ENCODE peak calls at places on chromosome 20, in four cellular contexts. One of them, this sample, is unnamed.

GRCh38 chr20:63533871-63534393 is 3.2 kb downstream of the PTK6 start:
- DNase-seq in uterus: no peak
- DNase-seq in gastrocnemius medialis: no peak
- DNase-seq in K562: no peak
- DNase-seq in this sample: no peak

GRCh38 chr20:50607850-50608749 is 83.2 kb downstream of the RIPOR3 start:
- DNase-seq in uterus: no peak
- DNase-seq in gastrocnemius medialis: no peak
- DNase-seq in K562: no peak
- DNase-seq in this sample: no peak

GRCh38 chr20:31864521-31865400 is 5.6 kb downstream of the DUSP15 start:
- DNase-seq in K562: no peak
- DNase-seq in uterus: no peak
- DNase-seq in gastrocnemius medialis: no peak
- DNase-seq in this sample: no peak

GRCh38 chr20:57092112-57092899 is 174.1 kb downstream of the BMP7 start:
- DNase-seq in uterus: peak; percentile 19
- DNase-seq in gastrocnemius medialis: no peak
- DNase-seq in K562: peak; percentile 73
- DNase-seq in this sample: peak; percentile 63

GRCh38 chr20:37526238-37526838 is 1.3 kb downstream of the BLCAP start:
- DNase-seq in uterus: no peak
- DNase-seq in gastrocnemius medialis: no peak
- DNase-seq in K562: peak; percentile 68
- DNase-seq in this sample: peak; percentile 37

GRCh38 chr20:5122861-5123260 is 3.1 kb upstream of the PCNA start:
- DNase-seq in gastrocnemius medialis: no peak
- DNase-seq in K562: peak; percentile 33
- DNase-seq in uterus: no peak
- DNase-seq in this sample: no peak

GRCh38 chr20:33963756-33964155 is 30.0 kb upstream of the RALY start:
- DNase-seq in gastrocnemius medialis: no peak
- DNase-seq in K562: no peak
- DNase-seq in uterus: no peak
- DNase-seq in this sample: no peak

GRCh38 chr20:34705383-34706021 is 1.4 kb downstream of the TP53INP2 start:
- DNase-seq in uterus: no peak
- DNase-seq in K562: peak; percentile 65
- DNase-seq in gastrocnemius medialis: no peak
- DNase-seq in this sample: peak; percentile 62

GRCh38 chr20:46575394-46575793 is 24.9 kb upstream of the OCSTAMP start:
- DNase-seq in gastrocnemius medialis: no peak
- DNase-seq in uterus: no peak
- DNase-seq in K562: no peak
- DNase-seq in this sample: no peak

GRCh38 chr20:48826883-48827771 is 672 bp downstream of the PREX1 start:
- DNase-seq in K562: no peak
- DNase-seq in gastrocnemius medialis: no peak
- DNase-seq in uterus: no peak
- DNase-seq in this sample: peak; percentile 39

GRCh38 chr20:11091496-11091895 is 417.7 kb upstream of the JAG1 start:
- DNase-seq in gastrocnemius medialis: no peak
- DNase-seq in K562: no peak
- DNase-seq in uterus: no peak
- DNase-seq in this sample: no peak

GRCh38 chr20:51712501-51713212 is 55.5 kb downstream of the ATP9A start:
- DNase-seq in uterus: no peak
- DNase-seq in K562: no peak
- DNase-seq in gastrocnemius medialis: no peak
- DNase-seq in this sample: no peak

GRCh38 chr20:4820833-4821518 is 99.3 kb downstream of the PRND start:
- DNase-seq in K562: no peak
- DNase-seq in uterus: peak; percentile 74
- DNase-seq in gastrocnemius medialis: no peak
- DNase-seq in this sample: peak; percentile 18

GRCh38 chr20:57711826-57712225 is 2.0 kb upstream of the PMEPA1 start:
- DNase-seq in uterus: no peak
- DNase-seq in K562: no peak
- DNase-seq in gastrocnemius medialis: no peak
- DNase-seq in this sample: no peak

GRCh38 chr20:25058051-25058796 is at the start of gene ACSS1:
- DNase-seq in uterus: peak; percentile 78
- DNase-seq in K562: no peak
- DNase-seq in gastrocnemius medialis: no peak
- DNase-seq in this sample: peak; percentile 83

GRCh38 chr20:50223321-50223995 is 32.8 kb downstream of the CEBPB start:
- DNase-seq in K562: no peak
- DNase-seq in uterus: no peak
- DNase-seq in gastrocnemius medialis: no peak
- DNase-seq in this sample: no peak

GRCh38 chr20:63553251-63553932 is 567 bp upstream of the FNDC11 start:
- DNase-seq in gastrocnemius medialis: peak; percentile 58
- DNase-seq in K562: peak; percentile 93
- DNase-seq in uterus: peak; percentile 75
- DNase-seq in this sample: peak; percentile 62

GRCh38 chr20:64273109-64273508 is 17.6 kb downstream of the PCMTD2 start:
- DNase-seq in K562: no peak
- DNase-seq in gastrocnemius medialis: no peak
- DNase-seq in uterus: no peak
- DNase-seq in this sample: no peak

GRCh38 chr20:19992996-19993908 is 23.9 kb upstream of the NAA20 start:
- DNase-seq in uterus: no peak
- DNase-seq in gastrocnemius medialis: no peak
- DNase-seq in K562: peak; percentile 14
- DNase-seq in this sample: no peak

GRCh38 chr20:41136695-41137411 is 490 bp upstream of the PLCG1 start:
- DNase-seq in gastrocnemius medialis: peak; percentile 82
- DNase-seq in K562: peak; percentile 98
- DNase-seq in uterus: peak; percentile 90
- DNase-seq in this sample: peak; percentile 93
- TF ChIP-seq POLR2A in gastrocnemius medialis: peak; percentile 83
- TF ChIP-seq POLR2A in K562: peak; percentile 78
- TF ChIP-seq POLR2A in uterus: peak; percentile 82
- TF ChIP-seq POLR2A in this sample: peak; percentile 89

GRCh38 chr20:61531553-61532345 is 279.7 kb downstream of the CDH4 start:
- DNase-seq in gastrocnemius medialis: no peak
- DNase-seq in K562: no peak
- DNase-seq in uterus: no peak
- DNase-seq in this sample: no peak

GRCh38 chr20:61533231-61533631 is 281.2 kb downstream of the CDH4 start:
- DNase-seq in K562: no peak
- DNase-seq in gastrocnemius medialis: no peak
- DNase-seq in uterus: no peak
- DNase-seq in this sample: no peak

GRCh38 chr20:61534346-61534745 is 282.3 kb downstream of the CDH4 start:
- DNase-seq in gastrocnemius medialis: no peak
- DNase-seq in K562: no peak
- DNase-seq in uterus: no peak
- DNase-seq in this sample: no peak

GRCh38 chr20:61535091-61535490 is 283.0 kb downstream of the CDH4 start:
- DNase-seq in uterus: no peak
- DNase-seq in K562: no peak
- DNase-seq in gastrocnemius medialis: no peak
- DNase-seq in this sample: no peak

GRCh38 chr20:61532736-61533135 is 280.7 kb downstream of the CDH4 start:
- DNase-seq in gastrocnemius medialis: no peak
- DNase-seq in K562: no peak
- DNase-seq in uterus: no peak
- DNase-seq in this sample: no peak
- TF ChIP-seq CTCF in gastrocnemius medialis: no peak
- TF ChIP-seq CTCF in K562: no peak
- TF ChIP-seq CTCF in uterus: no peak
- TF ChIP-seq CTCF in this sample: no peak

GRCh38 chr20:45406260-45407066 is 1.6 kb upstream of the DBNDD2 start:
- DNase-seq in uterus: peak; percentile 78
- DNase-seq in gastrocnemius medialis: peak; percentile 49
- DNase-seq in K562: peak; percentile 71
- DNase-seq in this sample: peak; percentile 48
- TF ChIP-seq POLR2A in uterus: no peak
- TF ChIP-seq POLR2A in gastrocnemius medialis: peak; percentile 62
- TF ChIP-seq POLR2A in K562: peak; percentile 24
- TF ChIP-seq POLR2A in this sample: no peak

GRCh38 chr20:53738039-53738944 is 144.7 kb upstream of the ZNF217 start:
- DNase-seq in K562: peak; percentile 66
- DNase-seq in gastrocnemius medialis: peak; percentile 68
- DNase-seq in uterus: peak; percentile 64
- DNase-seq in this sample: peak; percentile 91
- TF ChIP-seq CTCF in K562: no peak
- TF ChIP-seq CTCF in gastrocnemius medialis: no peak
- TF ChIP-seq CTCF in uterus: no peak
- TF ChIP-seq CTCF in this sample: no peak

GRCh38 chr20:7940341-7940740 is at the start of gene HAO1:
- DNase-seq in gastrocnemius medialis: no peak
- DNase-seq in K562: no peak
- DNase-seq in uterus: no peak
- DNase-seq in this sample: no peak

GRCh38 chr20:7937328-7937727 is 2.9 kb downstream of the HAO1 start:
- DNase-seq in gastrocnemius medialis: no peak
- DNase-seq in uterus: no peak
- DNase-seq in K562: no peak
- DNase-seq in this sample: no peak

GRCh38 chr20:7936735-7937078 is 3.6 kb downstream of the HAO1 start:
- DNase-seq in gastrocnemius medialis: no peak
- DNase-seq in K562: no peak
- DNase-seq in uterus: no peak
- DNase-seq in this sample: no peak

GRCh38 chr20:7939663-7940062 is 595 bp downstream of the HAO1 start:
- DNase-seq in K562: no peak
- DNase-seq in gastrocnemius medialis: no peak
- DNase-seq in uterus: no peak
- DNase-seq in this sample: no peak

GRCh38 chr20:7938058-7938457 is 2.2 kb downstream of the HAO1 start:
- DNase-seq in uterus: no peak
- DNase-seq in K562: no peak
- DNase-seq in gastrocnemius medialis: no peak
- DNase-seq in this sample: no peak
- TF ChIP-seq POLR2A in uterus: no peak
- TF ChIP-seq POLR2A in K562: no peak
- TF ChIP-seq POLR2A in gastrocnemius medialis: no peak
- TF ChIP-seq POLR2A in this sample: no peak

GRCh38 chr20:9903048-9903651 is 64.3 kb upstream of the PAK5 start:
- DNase-seq in K562: no peak
- DNase-seq in gastrocnemius medialis: no peak
- DNase-seq in uterus: no peak
- DNase-seq in this sample: peak; percentile 6
- TF ChIP-seq CTCF in K562: no peak
- TF ChIP-seq CTCF in gastrocnemius medialis: no peak
- TF ChIP-seq CTCF in uterus: no peak
- TF ChIP-seq CTCF in this sample: no peak

GRCh38 chr20:18003897-18004296 is 35.1 kb downstream of the MGME1 start:
- DNase-seq in gastrocnemius medialis: no peak
- DNase-seq in uterus: no peak
- DNase-seq in K562: no peak
- DNase-seq in this sample: no peak

GRCh38 chr20:18001131-18001921 is 32.5 kb downstream of the MGME1 start:
- DNase-seq in gastrocnemius medialis: peak; percentile 78
- DNase-seq in uterus: peak; percentile 74
- DNase-seq in K562: no peak
- DNase-seq in this sample: peak; percentile 57

GRCh38 chr20:17993546-17993945 is 24.7 kb downstream of the MGME1 start:
- DNase-seq in gastrocnemius medialis: no peak
- DNase-seq in K562: no peak
- DNase-seq in uterus: no peak
- DNase-seq in this sample: no peak

GRCh38 chr20:17995967-17996819 is 27.4 kb downstream of the MGME1 start:
- DNase-seq in K562: peak; percentile 52
- DNase-seq in uterus: peak; percentile 40
- DNase-seq in gastrocnemius medialis: peak; percentile 18
- DNase-seq in this sample: peak; percentile 50

DNA sequence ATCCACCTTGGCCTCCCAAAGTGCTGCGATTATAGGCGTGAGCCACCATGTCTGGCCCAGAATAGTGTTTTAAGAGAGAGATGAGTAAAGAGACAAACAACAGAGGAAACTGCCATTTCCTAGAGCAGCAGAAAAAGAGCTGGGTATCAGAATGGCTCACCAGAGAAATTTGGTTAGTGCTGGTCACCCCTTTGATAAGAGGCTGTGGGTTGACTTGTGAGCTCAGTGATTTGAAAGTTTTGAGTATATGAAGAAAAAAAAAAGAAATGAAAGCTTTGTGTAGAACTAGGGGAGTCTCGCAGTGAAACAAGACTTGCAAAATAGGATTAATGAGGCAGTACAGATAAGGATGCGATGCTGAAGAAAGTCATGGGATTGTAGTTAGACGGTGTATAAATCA is 29.6 kb downstream of the MGME1 start:
- DNase-seq in K562: no peak
- DNase-seq in gastrocnemius medialis: no peak
- DNase-seq in uterus: no peak
- DNase-seq in this sample: no peak
- TF ChIP-seq POLR2A in K562: no peak
- TF ChIP-seq POLR2A in gastrocnemius medialis: no peak
- TF ChIP-seq POLR2A in uterus: no peak
- TF ChIP-seq POLR2A in this sample: no peak

GRCh38 chr20:6705106-6705766 is 62.2 kb upstream of the BMP2 start:
- DNase-seq in uterus: no peak
- DNase-seq in gastrocnemius medialis: no peak
- DNase-seq in K562: no peak
- DNase-seq in this sample: no peak
- TF ChIP-seq CTCF in uterus: no peak
- TF ChIP-seq CTCF in gastrocnemius medialis: no peak
- TF ChIP-seq CTCF in K562: no peak
- TF ChIP-seq CTCF in this sample: no peak

This sample was measured in thyroid gland.